ENCODE peak calls at places on chromosomes 13 and 19, in nine cellular contexts. G, X, S, M, Y, H, P, W and Q are unnamed samples.

GRCh38 chr13:113669231-113669870 is 2.3 kb downstream of the GRK1 start:
- DNase-seq in X (no peak), G (no peak), Y (no peak), W (no peak), P (no peak), H (no peak), M (no peak), S (no peak), Q (no peak)

GRCh38 chr13:49690133-49690989 is 925 bp downstream of the EBPL start:
- DNase-seq in H (peak; percentile 21), X (no peak), W (peak; percentile 41), S (no peak), G (no peak), M (no peak), P (no peak), Y (no peak), Q (peak; percentile 88)

GRCh38 chr19:10422846-10423245 is 2.5 kb downstream of the PDE4A start:
- DNase-seq in G (no peak), P (no peak), Y (no peak), M (no peak), S (no peak), W (no peak), H (no peak), X (no peak), Q (no peak)

GRCh38 chr19:56119585-56119978 is 1.5 kb downstream of the ZNF787 start:
- DNase-seq in Y (no peak), W (no peak), P (no peak), G (no peak), X (no peak), S (no peak), H (no peak), M (no peak), Q (peak; percentile 80)

GRCh38 chr13:74550039-74550438 is 415.8 kb upstream of the KLF12 start:
- DNase-seq in W (peak; percentile 91), H (no peak), M (no peak), X (no peak), S (no peak), G (no peak), P (no peak), Y (no peak), Q (peak; percentile 15)

GRCh38 chr19:56840452-56841193 is at the start of the genes PEG3 and ZIM2:
- DNase-seq in W (no peak), P (no peak), G (no peak), Y (peak; percentile 88), S (peak; percentile 90), M (no peak), X (peak; percentile 64), H (no peak), Q (no peak)

GRCh38 chr19:47253467-47253881 is 2.9 kb upstream of the CCDC9 start:
- DNase-seq in W (no peak), P (no peak), Y (no peak), G (no peak), S (no peak), M (peak; percentile 82), X (no peak), H (no peak), Q (peak; percentile 80)

GRCh38 chr19:58054792-58055482 is 4.1 kb upstream of the ZNF135 start:
- DNase-seq in H (no peak), X (peak; percentile 61), M (no peak), S (peak; percentile 49), W (no peak), G (no peak), Y (peak; percentile 55), P (no peak), Q (no peak)

GRCh38 chr13:39675904-39676303 is 20.4 kb downstream of the COG6 start:
- DNase-seq in M (no peak), S (no peak), X (no peak), P (no peak), Y (no peak), W (no peak), H (no peak), G (no peak), Q (peak; percentile 15)